ENCODE peak calls at places on chromosomes 12 and 14, in nine cellular contexts. One of them, this sample, is unnamed. For H3K9me3, the result is how much of the 10 kb centered on the place peaks cover.

GRCh38 chr12:53227341-53227740 is 4.7 kb downstream of the RARG start:
- DNase-seq in GM12878: no peak
- DNase-seq in CD8-positive, alpha-beta memory T cell: no peak
- DNase-seq in CD8-positive, alpha-beta T cell: no peak
- DNase-seq in left lung: no peak
- DNase-seq in GM23248: no peak
- DNase-seq in effector memory CD4-positive, alpha-beta T cell: no peak
- DNase-seq in tibial artery: peak
- DNase-seq in upper lobe of left lung: no peak
- DNase-seq in this sample: no peak

GRCh38 chr12:7017870-7018349 is 366 bp downstream of the LPCAT3 start:
- DNase-seq in GM12878: no peak
- DNase-seq in CD8-positive, alpha-beta memory T cell: no peak
- DNase-seq in CD8-positive, alpha-beta T cell: no peak
- DNase-seq in left lung: no peak
- DNase-seq in GM23248: no peak
- DNase-seq in effector memory CD4-positive, alpha-beta T cell: no peak
- DNase-seq in tibial artery: no peak
- DNase-seq in upper lobe of left lung: peak
- DNase-seq in this sample: no peak

GRCh38 chr14:68652433-68652690 is 140.5 kb downstream of the ZFP36L1 start:
- DNase-seq in GM12878: no peak
- DNase-seq in CD8-positive, alpha-beta memory T cell: no peak
- DNase-seq in CD8-positive, alpha-beta T cell: no peak
- DNase-seq in left lung: no peak
- DNase-seq in GM23248: no peak
- DNase-seq in effector memory CD4-positive, alpha-beta T cell: no peak
- DNase-seq in tibial artery: no peak
- DNase-seq in upper lobe of left lung: no peak
- DNase-seq in this sample: no peak

GRCh38 chr12:93020225-93020997 is 91.3 kb upstream of the EEA1 start:
- DNase-seq in GM12878: no peak
- DNase-seq in CD8-positive, alpha-beta memory T cell: no peak
- DNase-seq in CD8-positive, alpha-beta T cell: no peak
- DNase-seq in left lung: no peak
- DNase-seq in GM23248: no peak
- DNase-seq in effector memory CD4-positive, alpha-beta T cell: no peak
- DNase-seq in tibial artery: no peak
- DNase-seq in upper lobe of left lung: peak
- DNase-seq in this sample: no peak

GRCh38 chr12:116916122-116916521 is 5.4 kb downstream of the FBXW8 start:
- DNase-seq in GM12878: no peak
- DNase-seq in CD8-positive, alpha-beta memory T cell: no peak
- DNase-seq in CD8-positive, alpha-beta T cell: no peak
- DNase-seq in left lung: no peak
- DNase-seq in GM23248: peak
- DNase-seq in effector memory CD4-positive, alpha-beta T cell: no peak
- DNase-seq in tibial artery: no peak
- DNase-seq in upper lobe of left lung: no peak
- DNase-seq in this sample: no peak

GRCh38 chr12:123269395-123269892 is 2.2 kb downstream of the CDK2AP1 start:
- DNase-seq in GM12878: no peak
- DNase-seq in CD8-positive, alpha-beta memory T cell: peak
- DNase-seq in CD8-positive, alpha-beta T cell: peak
- DNase-seq in left lung: peak
- DNase-seq in GM23248: peak
- DNase-seq in effector memory CD4-positive, alpha-beta T cell: no peak
- DNase-seq in tibial artery: no peak
- DNase-seq in upper lobe of left lung: peak
- DNase-seq in this sample: no peak

GRCh38 chr14:100440758-100441203 is 117.6 kb downstream of the SLC25A47 start:
- DNase-seq in GM12878: no peak
- DNase-seq in CD8-positive, alpha-beta memory T cell: no peak
- DNase-seq in CD8-positive, alpha-beta T cell: no peak
- DNase-seq in left lung: no peak
- DNase-seq in GM23248: peak
- DNase-seq in effector memory CD4-positive, alpha-beta T cell: no peak
- DNase-seq in tibial artery: no peak
- DNase-seq in upper lobe of left lung: no peak
- DNase-seq in this sample: no peak

GRCh38 chr12:52745554-52745953 is 31.6 kb downstream of the KRT76 start:
- DNase-seq in GM12878: no peak
- DNase-seq in CD8-positive, alpha-beta memory T cell: no peak
- DNase-seq in CD8-positive, alpha-beta T cell: no peak
- DNase-seq in left lung: no peak
- DNase-seq in GM23248: no peak
- DNase-seq in effector memory CD4-positive, alpha-beta T cell: no peak
- DNase-seq in tibial artery: no peak
- DNase-seq in upper lobe of left lung: no peak
- DNase-seq in this sample: no peak

GRCh38 chr12:132342322-132342721 is 12.9 kb upstream of the GALNT9 start:
- DNase-seq in GM12878: no peak
- DNase-seq in CD8-positive, alpha-beta memory T cell: no peak
- DNase-seq in CD8-positive, alpha-beta T cell: peak
- DNase-seq in left lung: no peak
- DNase-seq in GM23248: peak
- DNase-seq in effector memory CD4-positive, alpha-beta T cell: no peak
- DNase-seq in tibial artery: no peak
- DNase-seq in upper lobe of left lung: no peak
- DNase-seq in this sample: no peak

GRCh38 chr14:66752109-66752508 is 244.2 kb downstream of the GPHN start:
- DNase-seq in GM12878: peak
- DNase-seq in CD8-positive, alpha-beta memory T cell: no peak
- DNase-seq in CD8-positive, alpha-beta T cell: no peak
- DNase-seq in left lung: no peak
- DNase-seq in GM23248: no peak
- DNase-seq in effector memory CD4-positive, alpha-beta T cell: no peak
- DNase-seq in tibial artery: no peak
- DNase-seq in upper lobe of left lung: no peak
- DNase-seq in this sample: no peak

GRCh38 chr14:104304451-104305351 is 166.3 kb downstream of the KIF26A start:
- DNase-seq in GM12878: no peak
- DNase-seq in CD8-positive, alpha-beta memory T cell: peak
- DNase-seq in CD8-positive, alpha-beta T cell: no peak
- DNase-seq in left lung: no peak
- DNase-seq in GM23248: no peak
- DNase-seq in effector memory CD4-positive, alpha-beta T cell: no peak
- DNase-seq in tibial artery: no peak
- DNase-seq in upper lobe of left lung: no peak
- DNase-seq in this sample: no peak

GRCh38 chr14:33796356-33796755 is 154.5 kb downstream of the EGLN3 start:
- DNase-seq in GM12878: no peak
- DNase-seq in CD8-positive, alpha-beta memory T cell: no peak
- DNase-seq in CD8-positive, alpha-beta T cell: no peak
- DNase-seq in left lung: no peak
- DNase-seq in GM23248: peak
- DNase-seq in effector memory CD4-positive, alpha-beta T cell: no peak
- DNase-seq in tibial artery: no peak
- DNase-seq in upper lobe of left lung: no peak
- DNase-seq in this sample: no peak

GRCh38 chr12:44422559-44422958 is 453.6 kb downstream of the NELL2 start:
- DNase-seq in GM12878: no peak
- DNase-seq in CD8-positive, alpha-beta memory T cell: no peak
- DNase-seq in CD8-positive, alpha-beta T cell: no peak
- DNase-seq in left lung: no peak
- DNase-seq in GM23248: no peak
- DNase-seq in effector memory CD4-positive, alpha-beta T cell: no peak
- DNase-seq in tibial artery: no peak
- DNase-seq in upper lobe of left lung: no peak
- DNase-seq in this sample: no peak

GRCh38 chr14:55221186-55221585 is 29.8 kb upstream of the DLGAP5 start:
- DNase-seq in GM12878: no peak
- DNase-seq in CD8-positive, alpha-beta memory T cell: no peak
- DNase-seq in CD8-positive, alpha-beta T cell: no peak
- DNase-seq in left lung: no peak
- DNase-seq in GM23248: peak
- DNase-seq in effector memory CD4-positive, alpha-beta T cell: no peak
- DNase-seq in tibial artery: no peak
- DNase-seq in upper lobe of left lung: no peak
- DNase-seq in this sample: no peak

GRCh38 chr12:115216300-115216699 is 532.3 kb upstream of the TBX3 start:
- DNase-seq in GM12878: no peak
- DNase-seq in CD8-positive, alpha-beta memory T cell: no peak
- DNase-seq in CD8-positive, alpha-beta T cell: no peak
- DNase-seq in left lung: no peak
- DNase-seq in GM23248: no peak
- DNase-seq in effector memory CD4-positive, alpha-beta T cell: no peak
- DNase-seq in tibial artery: no peak
- DNase-seq in upper lobe of left lung: no peak
- DNase-seq in this sample: no peak

GRCh38 chr12:122847516-122847836 is 12.2 kb downstream of the HIP1R start:
- DNase-seq in GM12878: no peak
- DNase-seq in CD8-positive, alpha-beta memory T cell: no peak
- DNase-seq in CD8-positive, alpha-beta T cell: no peak
- DNase-seq in left lung: no peak
- DNase-seq in GM23248: no peak
- DNase-seq in effector memory CD4-positive, alpha-beta T cell: no peak
- DNase-seq in tibial artery: no peak
- DNase-seq in upper lobe of left lung: no peak
- DNase-seq in this sample: no peak

GRCh38 chr14:40847496-40847895 is 759.2 kb upstream of the LRFN5 start:
- DNase-seq in GM12878: no peak
- DNase-seq in CD8-positive, alpha-beta memory T cell: no peak
- DNase-seq in CD8-positive, alpha-beta T cell: no peak
- DNase-seq in left lung: no peak
- DNase-seq in GM23248: no peak
- DNase-seq in effector memory CD4-positive, alpha-beta T cell: no peak
- DNase-seq in tibial artery: no peak
- DNase-seq in upper lobe of left lung: no peak
- DNase-seq in this sample: no peak

DNA sequence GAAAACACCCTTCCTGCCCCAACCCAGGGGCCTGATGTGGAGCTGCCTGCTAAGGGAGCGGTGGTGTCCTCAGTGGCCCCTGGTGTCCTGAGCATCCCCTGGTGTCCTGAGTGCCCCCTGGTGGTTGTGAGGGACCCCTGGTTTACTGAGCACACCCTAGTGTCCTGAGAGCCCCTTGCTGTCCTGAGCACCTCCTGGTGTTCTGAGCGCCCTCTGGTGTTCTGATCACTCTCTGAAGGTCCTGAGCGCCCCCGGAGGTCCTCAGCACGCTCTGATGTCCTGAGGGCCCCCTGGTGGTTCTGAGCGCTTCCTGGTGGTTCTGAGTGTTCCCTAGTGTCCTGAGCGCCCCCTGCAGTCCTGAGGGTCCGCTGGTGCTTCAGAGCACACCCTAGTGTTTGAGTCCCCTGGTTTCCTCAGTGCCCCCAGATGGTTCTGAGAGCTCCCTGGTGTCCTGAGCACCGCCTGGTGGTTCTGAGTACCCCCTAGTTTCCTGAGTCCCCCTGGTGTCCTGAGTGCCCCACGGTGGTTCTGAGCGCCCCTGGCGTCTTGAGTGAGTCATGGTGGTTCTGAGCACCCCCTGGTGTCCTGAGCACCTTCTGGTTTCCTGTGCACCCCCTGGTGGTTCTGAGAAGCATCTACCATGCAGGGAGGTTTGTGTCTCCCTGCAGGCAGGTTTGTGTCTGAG is 1004.2 kb downstream of the TMEM121 start:
- DNase-seq in GM12878: peak
- DNase-seq in CD8-positive, alpha-beta memory T cell: peak
- DNase-seq in CD8-positive, alpha-beta T cell: peak
- DNase-seq in left lung: no peak
- DNase-seq in GM23248: no peak
- DNase-seq in effector memory CD4-positive, alpha-beta T cell: no peak
- DNase-seq in tibial artery: no peak
- DNase-seq in upper lobe of left lung: no peak
- DNase-seq in this sample: peak
- H3K9me3 ChIP-seq in GM12878: under half
- H3K9me3 ChIP-seq in CD8-positive, alpha-beta memory T cell: under half
- H3K9me3 ChIP-seq in CD8-positive, alpha-beta T cell: under half
- H3K9me3 ChIP-seq in left lung: under half
- H3K9me3 ChIP-seq in GM23248: under half
- H3K9me3 ChIP-seq in effector memory CD4-positive, alpha-beta T cell: under half
- H3K9me3 ChIP-seq in tibial artery: under half
- H3K9me3 ChIP-seq in upper lobe of left lung: under half
- H3K9me3 ChIP-seq in this sample: under half

GRCh38 chr12:55908726-55909512 is 18.8 kb downstream of the PYM1 start:
- DNase-seq in GM12878: no peak
- DNase-seq in CD8-positive, alpha-beta memory T cell: no peak
- DNase-seq in CD8-positive, alpha-beta T cell: no peak
- DNase-seq in left lung: no peak
- DNase-seq in GM23248: peak
- DNase-seq in effector memory CD4-positive, alpha-beta T cell: no peak
- DNase-seq in tibial artery: no peak
- DNase-seq in upper lobe of left lung: no peak
- DNase-seq in this sample: no peak
- H3K27ac ChIP-seq in GM12878: no peak
- H3K27ac ChIP-seq in CD8-positive, alpha-beta memory T cell: no peak
- H3K27ac ChIP-seq in CD8-positive, alpha-beta T cell: no peak
- H3K27ac ChIP-seq in left lung: peak
- H3K27ac ChIP-seq in GM23248: peak
- H3K27ac ChIP-seq in effector memory CD4-positive, alpha-beta T cell: no peak
- H3K27ac ChIP-seq in tibial artery: peak
- H3K27ac ChIP-seq in upper lobe of left lung: no peak
- H3K27ac ChIP-seq in this sample: no peak

GRCh38 chr14:38208825-38209562 is 1.3 kb downstream of the SSTR1 start:
- DNase-seq in GM12878: no peak
- DNase-seq in CD8-positive, alpha-beta memory T cell: no peak
- DNase-seq in CD8-positive, alpha-beta T cell: no peak
- DNase-seq in left lung: no peak
- DNase-seq in GM23248: peak
- DNase-seq in effector memory CD4-positive, alpha-beta T cell: no peak
- DNase-seq in tibial artery: no peak
- DNase-seq in upper lobe of left lung: no peak
- DNase-seq in this sample: no peak

GRCh38 chr14:38211258-38211735 is 3.6 kb downstream of the SSTR1 start:
- DNase-seq in GM12878: no peak
- DNase-seq in CD8-positive, alpha-beta memory T cell: no peak
- DNase-seq in CD8-positive, alpha-beta T cell: no peak
- DNase-seq in left lung: no peak
- DNase-seq in GM23248: peak
- DNase-seq in effector memory CD4-positive, alpha-beta T cell: no peak
- DNase-seq in tibial artery: no peak
- DNase-seq in upper lobe of left lung: no peak
- DNase-seq in this sample: no peak

GRCh38 chr14:38210587-38211257 is 3.0 kb downstream of the SSTR1 start:
- DNase-seq in GM12878: no peak
- DNase-seq in CD8-positive, alpha-beta memory T cell: no peak
- DNase-seq in CD8-positive, alpha-beta T cell: no peak
- DNase-seq in left lung: no peak
- DNase-seq in GM23248: peak
- DNase-seq in effector memory CD4-positive, alpha-beta T cell: no peak
- DNase-seq in tibial artery: no peak
- DNase-seq in upper lobe of left lung: no peak
- DNase-seq in this sample: no peak

GRCh38 chr14:38209572-38210159 is 2.0 kb downstream of the SSTR1 start:
- DNase-seq in GM12878: no peak
- DNase-seq in CD8-positive, alpha-beta memory T cell: no peak
- DNase-seq in CD8-positive, alpha-beta T cell: no peak
- DNase-seq in left lung: no peak
- DNase-seq in GM23248: peak
- DNase-seq in effector memory CD4-positive, alpha-beta T cell: no peak
- DNase-seq in tibial artery: no peak
- DNase-seq in upper lobe of left lung: no peak
- DNase-seq in this sample: no peak

GRCh38 chr14:38210168-38210567 is 2.5 kb downstream of the SSTR1 start:
- DNase-seq in GM12878: no peak
- DNase-seq in CD8-positive, alpha-beta memory T cell: no peak
- DNase-seq in CD8-positive, alpha-beta T cell: no peak
- DNase-seq in left lung: no peak
- DNase-seq in GM23248: peak
- DNase-seq in effector memory CD4-positive, alpha-beta T cell: no peak
- DNase-seq in tibial artery: no peak
- DNase-seq in upper lobe of left lung: no peak
- DNase-seq in this sample: no peak
- H3K9me3 ChIP-seq in GM12878: under half
- H3K9me3 ChIP-seq in CD8-positive, alpha-beta memory T cell: under half
- H3K9me3 ChIP-seq in CD8-positive, alpha-beta T cell: under half
- H3K9me3 ChIP-seq in left lung: under half
- H3K9me3 ChIP-seq in GM23248: under half
- H3K9me3 ChIP-seq in effector memory CD4-positive, alpha-beta T cell: under half
- H3K9me3 ChIP-seq in tibial artery: under half
- H3K9me3 ChIP-seq in upper lobe of left lung: under half
- H3K9me3 ChIP-seq in this sample: under half

GRCh38 chr12:129564768-129565167 is 339.1 kb downstream of the TMEM132D start:
- DNase-seq in GM12878: peak
- DNase-seq in CD8-positive, alpha-beta memory T cell: no peak
- DNase-seq in CD8-positive, alpha-beta T cell: no peak
- DNase-seq in left lung: no peak
- DNase-seq in GM23248: no peak
- DNase-seq in effector memory CD4-positive, alpha-beta T cell: no peak
- DNase-seq in tibial artery: no peak
- DNase-seq in upper lobe of left lung: no peak
- DNase-seq in this sample: no peak
- H3K27ac ChIP-seq in GM12878: no peak
- H3K27ac ChIP-seq in CD8-positive, alpha-beta memory T cell: no peak
- H3K27ac ChIP-seq in CD8-positive, alpha-beta T cell: no peak
- H3K27ac ChIP-seq in left lung: no peak
- H3K27ac ChIP-seq in GM23248: no peak
- H3K27ac ChIP-seq in effector memory CD4-positive, alpha-beta T cell: no peak
- H3K27ac ChIP-seq in tibial artery: no peak
- H3K27ac ChIP-seq in upper lobe of left lung: no peak
- H3K27ac ChIP-seq in this sample: no peak

This sample was measured in CD4-positive, alpha-beta memory T cell.